ENCODE peak calls at places on chromosomes 13 and 19, in ten cellular contexts. U, E, Q, S, O, Z, N, G, H and C are unnamed samples.

GRCh38 chr19:10292206-10292788 is 2.5 kb downstream of the ICAM5 start:
- DNase-seq in U (peak), E (peak), Q (no peak), S (peak), O (peak), Z (peak), N (no peak), G (peak), H (peak), C (peak)

GRCh38 chr13:43348397-43348796 is 325.0 kb downstream of the DNAJC15 start:
- DNase-seq in U (no peak), E (no peak), Q (no peak), S (no peak), O (no peak), Z (no peak), N (no peak), G (no peak), H (no peak), C (no peak)

GRCh38 chr13:62119739-62120700 is 704.4 kb upstream of the PCDH20 start:
- DNase-seq in U (peak), E (no peak), Q (peak), S (no peak), O (no peak), Z (no peak), N (no peak), G (peak), H (no peak), C (no peak)

GRCh38 chr19:35107541-35107939 is 8.1 kb upstream of the FXYD3 start:
- DNase-seq in U (no peak), E (no peak), Q (no peak), S (no peak), O (no peak), Z (no peak), N (no peak), G (no peak), H (no peak), C (no peak)

GRCh38 chr19:43430142-43430710 is 15.5 kb downstream of the TEX101 start:
- DNase-seq in U (peak), E (no peak), Q (no peak), S (no peak), O (peak), Z (no peak), N (no peak), G (peak), H (peak), C (no peak)

GRCh38 chr19:3533563-3534216 is 5.3 kb upstream of the TEKTIP1 start:
- DNase-seq in U (no peak), E (no peak), Q (no peak), S (no peak), O (no peak), Z (no peak), N (no peak), G (no peak), H (no peak), C (no peak)

GRCh38 chr19:46648070-46648960 is 12.3 kb upstream of the GNG8 start:
- DNase-seq in U (no peak), E (no peak), Q (peak), S (no peak), O (no peak), Z (no peak), N (no peak), G (no peak), H (no peak), C (no peak)

GRCh38 chr19:5452594-5453565 is 2.3 kb upstream of the ZNRF4 start:
- DNase-seq in U (peak), E (no peak), Q (no peak), S (no peak), O (no peak), Z (no peak), N (no peak), G (peak), H (no peak), C (no peak)

GRCh38 chr13:24085662-24086061 is 74.9 kb upstream of the SPATA13 start:
- DNase-seq in U (no peak), E (no peak), Q (no peak), S (no peak), O (no peak), Z (no peak), N (no peak), G (no peak), H (no peak), C (no peak)

GRCh38 chr19:16575282-16575681 is 3.1 kb upstream of the SLC35E1 start:
- DNase-seq in U (no peak), E (no peak), Q (no peak), S (no peak), O (no peak), Z (no peak), N (no peak), G (no peak), H (no peak), C (no peak)

GRCh38 chr13:52892925-52893324 is 44.5 kb upstream of the PCDH8 start:
- DNase-seq in U (no peak), E (no peak), Q (no peak), S (no peak), O (no peak), Z (no peak), N (no peak), G (no peak), H (no peak), C (no peak)

GRCh38 chr13:30234763-30235162 is 72.6 kb downstream of the KATNAL1 start:
- DNase-seq in U (no peak), E (no peak), Q (no peak), S (no peak), O (no peak), Z (no peak), N (no peak), G (no peak), H (no peak), C (no peak)

GRCh38 chr13:93230466-93230865 is 3.9 kb downstream of the GPC6 start:
- DNase-seq in U (no peak), E (no peak), Q (no peak), S (no peak), O (no peak), Z (no peak), N (no peak), G (no peak), H (no peak), C (no peak)

GRCh38 chr19:30387311-30388115 is 15.3 kb downstream of the ZNF536 start:
- DNase-seq in U (no peak), E (peak), Q (no peak), S (no peak), O (no peak), Z (no peak), N (no peak), G (no peak), H (no peak), C (peak)

GRCh38 chr13:51923983-51924539 is 62.3 kb downstream of the CCDC70 start:
- DNase-seq in U (peak), E (no peak), Q (no peak), S (no peak), O (peak), Z (no peak), N (no peak), G (peak), H (no peak), C (no peak)

GRCh38 chr19:42048992-42049391 is 21.0 kb downstream of the GRIK5 start:
- DNase-seq in U (peak), E (no peak), Q (no peak), S (no peak), O (no peak), Z (no peak), N (no peak), G (no peak), H (no peak), C (no peak)

GRCh38 chr13:100721885-100722512 is 47.4 kb upstream of the TMTC4 start:
- DNase-seq in U (peak), E (no peak), Q (peak), S (peak), O (peak), Z (peak), N (peak), G (peak), H (peak), C (peak)

GRCh38 chr13:51624695-51625345 is 40.6 kb downstream of the WDFY2 start:
- DNase-seq in U (no peak), E (no peak), Q (no peak), S (no peak), O (no peak), Z (no peak), N (no peak), G (no peak), H (no peak), C (no peak)

GRCh38 chr19:41353466-41354342 is at the start of gene TGFB1:
- DNase-seq in U (peak), E (peak), Q (peak), S (peak), O (peak), Z (peak), N (peak), G (peak), H (peak), C (no peak)

GRCh38 chr19:49437231-49437630 is 4.1 kb downstream of the SLC17A7 start:
- DNase-seq in U (no peak), E (no peak), Q (no peak), S (no peak), O (no peak), Z (no peak), N (no peak), G (no peak), H (no peak), C (no peak)

GRCh38 chr19:3670796-3671679 is 29.2 kb downstream of the PIP5K1C start:
- DNase-seq in U (no peak), E (peak), Q (peak), S (no peak), O (no peak), Z (no peak), N (no peak), G (no peak), H (no peak), C (no peak)

GRCh38 chr13:21015284-21015683 is 46.1 kb downstream of the LATS2 start:
- DNase-seq in U (no peak), E (no peak), Q (no peak), S (no peak), O (no peak), Z (no peak), N (no peak), G (no peak), H (no peak), C (no peak)

GRCh38 chr13:42814868-42815267 is 33.5 kb downstream of the FAM216B start:
- DNase-seq in U (no peak), E (no peak), Q (no peak), S (no peak), O (no peak), Z (no peak), N (no peak), G (no peak), H (no peak), C (no peak)

GRCh38 chr13:24763596-24764275 is at the start of gene RNF17:
- DNase-seq in U (no peak), E (no peak), Q (no peak), S (no peak), O (no peak), Z (no peak), N (no peak), G (no peak), H (no peak), C (no peak)

GRCh38 chr19:35608250-35608649 is 4.3 kb upstream of the HAUS5 start:
- DNase-seq in U (peak), E (no peak), Q (no peak), S (no peak), O (no peak), Z (no peak), N (no peak), G (no peak), H (no peak), C (no peak)

GRCh38 chr19:48992571-48993174 is 436 bp downstream of the GYS1 start:
- DNase-seq in U (peak), E (no peak), Q (no peak), S (no peak), O (peak), Z (no peak), N (no peak), G (no peak), H (no peak), C (no peak)

GRCh38 chr19:29741776-29742175 is 26.7 kb upstream of the C19orf12 start:
- DNase-seq in U (no peak), E (no peak), Q (no peak), S (no peak), O (no peak), Z (no peak), N (no peak), G (peak), H (no peak), C (no peak)

GRCh38 chr13:91167706-91168459 is 179.6 kb upstream of the MIR17HG start:
- DNase-seq in U (no peak), E (no peak), Q (no peak), S (no peak), O (no peak), Z (no peak), N (no peak), G (no peak), H (no peak), C (no peak)

GRCh38 chr19:2867025-2867991 is at the start of gene ZNF556:
- DNase-seq in U (peak), E (no peak), Q (no peak), S (no peak), O (no peak), Z (no peak), N (no peak), G (no peak), H (no peak), C (no peak)

GRCh38 chr19:35349614-35350521 is 2.2 kb downstream of the FFAR1 start:
- DNase-seq in U (peak), E (no peak), Q (no peak), S (no peak), O (peak), Z (no peak), N (no peak), G (no peak), H (no peak), C (peak)

GRCh38 chr13:71320452-71320851 is 546.6 kb downstream of the DACH1 start:
- DNase-seq in U (peak), E (no peak), Q (no peak), S (no peak), O (no peak), Z (no peak), N (no peak), G (peak), H (no peak), C (no peak)

GRCh38 chr13:35092251-35092650 is 150.2 kb downstream of the NBEA start:
- DNase-seq in U (no peak), E (no peak), Q (no peak), S (no peak), O (no peak), Z (no peak), N (no peak), G (no peak), H (no peak), C (no peak)

GRCh38 chr19:6723738-6724137 is 3.3 kb upstream of the C3 start:
- DNase-seq in U (no peak), E (peak), Q (no peak), S (no peak), O (no peak), Z (no peak), N (no peak), G (no peak), H (no peak), C (no peak)

GRCh38 chr13:110089815-110090214 is 217.1 kb downstream of the COL4A1 start:
- DNase-seq in U (peak), E (no peak), Q (no peak), S (no peak), O (no peak), Z (no peak), N (no peak), G (no peak), H (no peak), C (no peak)

GRCh38 chr19:4338441-4339350 is at the start of gene STAP2:
- DNase-seq in U (no peak), E (peak), Q (no peak), S (no peak), O (peak), Z (no peak), N (no peak), G (peak), H (no peak), C (peak)

GRCh38 chr13:62931901-62932883 is 1516.5 kb upstream of the PCDH20 start:
- DNase-seq in U (no peak), E (no peak), Q (no peak), S (no peak), O (no peak), Z (no peak), N (no peak), G (no peak), H (no peak), C (no peak)

GRCh38 chr13:48485447-48485846 is 47.4 kb downstream of the RCBTB2 start:
- DNase-seq in U (no peak), E (no peak), Q (no peak), S (no peak), O (no peak), Z (no peak), N (no peak), G (no peak), H (no peak), C (no peak)

GRCh38 chr19:46115396-46116109 is 8.9 kb downstream of the IGFL3 start:
- DNase-seq in U (no peak), E (no peak), Q (peak), S (no peak), O (no peak), Z (no peak), N (no peak), G (no peak), H (no peak), C (no peak)

GRCh38 chr13:75363371-75363770 is 118.6 kb downstream of the TBC1D4 start:
- DNase-seq in U (no peak), E (no peak), Q (no peak), S (no peak), O (no peak), Z (no peak), N (no peak), G (no peak), H (no peak), C (no peak)